ENCODE peak calls at places on chromosomes 1 and 21, in five cellular contexts. A is NCI-H2171 treated with DMSO at 0.1 percent for 48 hours, N is left cardiac atrium, F is activated gamma-delta T cell, W is foreskin fibroblast. G is an unnamed sample.
A peak's percentile ranks its signal among the peaks of the same experiment; 100 is the strongest.

GRCh38 chr1:218642033-218642954 is 297.2 kb downstream of the TGFB2 start:
- DNase-seq in N (peak; percentile 23), W (peak; percentile 51), A (no peak), F (no peak), G (no peak)

GRCh38 chr1:234769284-234769998 is 159.5 kb upstream of the IRF2BP2 start:
- DNase-seq in F (no peak), N (no peak), A (no peak), W (no peak), G (no peak)

GRCh38 chr1:51190996-51191395 is 45.1 kb upstream of the RNF11 start:
- DNase-seq in A (no peak), W (no peak), F (no peak), N (no peak), G (no peak)

GRCh38 chr1:27007909-27008582 is 4.6 kb downstream of the TENT5B start:
- DNase-seq in A (no peak), F (no peak), N (no peak), W (peak; percentile 64), G (no peak)

GRCh38 chr1:173052681-173053196 is 2.0 kb upstream of the TNFSF18 start:
- DNase-seq in W (no peak), F (no peak), A (peak; percentile 6), N (no peak), G (peak; percentile 49)

GRCh38 chr1:13807213-13807612 is 107.2 kb downstream of the PRDM2 start:
- DNase-seq in W (peak; percentile 62), N (no peak), A (no peak), F (no peak), G (peak; percentile 12)

GRCh38 chr1:76298399-76298798 is 223.9 kb downstream of the ST6GALNAC3 start:
- DNase-seq in N (no peak), W (no peak), F (no peak), A (no peak), G (no peak)

GRCh38 chr21:40625991-40626390 is 221.0 kb downstream of the DSCAM start:
- DNase-seq in N (no peak), A (no peak), W (no peak), F (no peak), G (no peak)

GRCh38 chr1:25431495-25432363 is 1.0 kb downstream of the MACO1 start:
- DNase-seq in F (no peak), A (peak; percentile 49), W (peak; percentile 14), N (peak; percentile 35), G (no peak)

GRCh38 chr1:5967351-5968160 is 24.7 kb downstream of the NPHP4 start:
- DNase-seq in N (peak; percentile 68), A (no peak), F (no peak), W (peak; percentile 27), G (no peak)

GRCh38 chr1:210531475-210532222 is 202.9 kb downstream of the HHAT start:
- DNase-seq in N (no peak), A (peak; percentile 15), F (no peak), W (no peak), G (no peak)

GRCh38 chr1:221449801-221450470 is 292.0 kb downstream of the DUSP10 start:
- DNase-seq in A (no peak), N (no peak), F (no peak), W (peak; percentile 64), G (no peak)

GRCh38 chr1:229535226-229535625 is 23.3 kb downstream of the ABCB10 start:
- DNase-seq in F (no peak), N (no peak), W (peak; percentile 12), A (no peak), G (no peak)

GRCh38 chr1:28602536-28603439 is 10.7 kb downstream of the RAB42 start:
- DNase-seq in F (no peak), W (peak; percentile 89), A (peak; percentile 87), N (peak; percentile 58), G (no peak)

GRCh38 chr1:59076612-59077011 is 220.3 kb upstream of the FGGY start:
- DNase-seq in F (no peak), N (no peak), A (peak; percentile 24), W (peak; percentile 50), G (no peak)

GRCh38 chr21:36551731-36552457 is 72.0 kb upstream of the CLDN14 start:
- DNase-seq in A (no peak), N (no peak), F (no peak), W (peak; percentile 87), G (no peak)

GRCh38 chr1:208071425-208072031 is 160.6 kb upstream of the CD34 start:
- DNase-seq in N (no peak), A (no peak), W (no peak), F (no peak), G (no peak)

GRCh38 chr1:156987715-156988114 is 57.8 kb downstream of the ARHGEF11 start:
- DNase-seq in F (no peak), N (no peak), A (no peak), W (no peak), G (no peak)

GRCh38 chr21:33241846-33242245 is 12.1 kb downstream of the IFNAR2 start:
- DNase-seq in F (no peak), A (no peak), W (no peak), N (no peak), G (no peak)

GRCh38 chr1:71240656-71241055 is 159.8 kb upstream of the ZRANB2 start:
- DNase-seq in F (no peak), N (no peak), A (no peak), W (peak; percentile 10), G (no peak)

GRCh38 chr1:192764675-192765074 is 44.2 kb upstream of the RGS2 start:
- DNase-seq in A (no peak), W (no peak), N (no peak), F (no peak), G (no peak)

GRCh38 chr21:27040738-27041137 is 73.8 kb upstream of the ADAMTS5 start:
- DNase-seq in W (no peak), A (no peak), F (no peak), N (no peak), G (no peak)

G was measured in HCT116.